ENCODE peak calls at places on chromosomes 5 and 9, in ten cellular contexts. S, L, P, M, E, H, I, O, J and W are unnamed samples.

GRCh38 chr9:126681336-126681735 is 67.6 kb downstream of the LMX1B start:
- DNase-seq in L (no peak), O (no peak), J (no peak), I (no peak), H (no peak), E (no peak), P (no peak), M (no peak), S (no peak), W (no peak)

GRCh38 chr9:73684601-73685000 is 532.9 kb downstream of the ANXA1 start:
- DNase-seq in H (no peak), S (no peak), E (no peak), L (no peak), M (no peak), P (no peak), I (peak), J (no peak), O (no peak), W (no peak)

GRCh38 chr5:54719384-54720306 is 202.1 kb downstream of the SNX18 start:
- DNase-seq in O (peak), H (peak), I (peak), E (no peak), S (no peak), J (no peak), M (no peak), P (peak), L (peak), W (no peak)

GRCh38 chr5:147373328-147373727 is 136.5 kb downstream of the DPYSL3 start:
- DNase-seq in H (no peak), I (no peak), L (no peak), E (no peak), O (no peak), M (no peak), P (no peak), S (no peak), J (no peak), W (no peak)

GRCh38 chr9:94872921-94873511 is 146.5 kb downstream of the AOPEP start:
- DNase-seq in M (no peak), L (no peak), O (no peak), P (no peak), E (no peak), J (no peak), H (peak), S (no peak), I (peak), W (no peak)

GRCh38 chr5:7683753-7684152 is 167.2 kb downstream of the CFAP90 start:
- DNase-seq in O (no peak), J (no peak), P (no peak), M (no peak), S (no peak), L (no peak), H (no peak), E (no peak), I (no peak), W (no peak)

GRCh38 chr9:31119882-31120481 is 1264.5 kb upstream of the ACO1 start:
- DNase-seq in E (no peak), P (no peak), M (peak), L (no peak), J (no peak), S (no peak), H (peak), I (peak), O (peak), W (no peak)

GRCh38 chr9:129411501-129412175 is 209.3 kb downstream of the C9orf50 start:
- DNase-seq in H (no peak), M (no peak), L (no peak), S (peak), O (no peak), J (no peak), E (no peak), I (no peak), P (no peak), W (peak)

GRCh38 chr9:16275795-16276624 is 594.5 kb downstream of the BNC2 start:
- DNase-seq in I (no peak), M (no peak), J (peak), S (no peak), P (no peak), E (peak), H (no peak), O (no peak), L (no peak), W (no peak)

GRCh38 chr9:35695801-35696420 is 6.2 kb upstream of the TPM2 start:
- DNase-seq in L (peak), P (no peak), M (no peak), H (no peak), S (peak), O (peak), E (no peak), I (no peak), J (peak), W (no peak)

GRCh38 chr9:92455217-92455616 is 27.1 kb downstream of the ASPN start:
- DNase-seq in S (no peak), L (no peak), I (no peak), M (no peak), J (no peak), E (no peak), P (no peak), O (no peak), H (no peak), W (no peak)

GRCh38 chr9:137279741-137280477 is 2.4 kb downstream of the TOR4A start:
- DNase-seq in S (no peak), H (no peak), P (peak), E (peak), M (no peak), O (no peak), J (no peak), L (no peak), I (no peak), W (peak)

GRCh38 chr5:54570923-54571322 is 53.4 kb downstream of the SNX18 start:
- DNase-seq in E (no peak), J (no peak), P (no peak), I (peak), H (peak), L (peak), O (no peak), S (no peak), M (no peak), W (no peak)

GRCh38 chr5:181186902-181187499 is 18.0 kb downstream of the TRIM7 start:
- DNase-seq in L (no peak), O (no peak), E (no peak), H (no peak), I (no peak), M (no peak), J (no peak), S (no peak), P (peak), W (no peak)

GRCh38 chr5:145295236-145295635 is 539.9 kb downstream of the PRELID2 start:
- DNase-seq in J (no peak), I (no peak), P (no peak), S (no peak), M (no peak), E (no peak), H (no peak), L (peak), O (no peak), W (no peak)

GRCh38 chr9:110133608-110134214 is 74.2 kb downstream of the C9orf152 start:
- DNase-seq in P (no peak), L (peak), I (peak), O (no peak), H (no peak), S (no peak), E (no peak), J (no peak), M (no peak), W (no peak)

GRCh38 chr9:134894136-134894860 is 13.7 kb downstream of the FCN2 start:
- DNase-seq in J (no peak), M (no peak), P (peak), I (no peak), H (no peak), S (no peak), L (no peak), E (peak), O (no peak), W (no peak)